ENCODE peak calls at places on chromosomes 5 and 9, in nine cellular contexts. C, F, H, N, K, J, Y, B and M are unnamed samples.

GRCh38 chr5:166618555-166618954 is 1672.9 kb upstream of the WWC1 start:
- DNase-seq in J (no peak), K (no peak), N (no peak), F (no peak), H (no peak), C (no peak), Y (no peak), B (no peak), M (no peak)

GRCh38 chr9:80492221-80492620 is 920.5 kb downstream of the TLE4 start:
- DNase-seq in Y (no peak), J (peak; percentile 67), C (peak; percentile 16), N (peak; percentile 14), F (no peak), K (no peak), B (peak; percentile 10), H (no peak), M (peak; percentile 91)

GRCh38 chr9:18268381-18268780 is 205.6 kb upstream of the ADAMTSL1 start:
- DNase-seq in H (no peak), K (no peak), F (no peak), J (no peak), C (peak; percentile 86), N (peak; percentile 82), B (peak; percentile 56), Y (no peak), M (no peak)

GRCh38 chr9:3521961-3522360 is 3.8 kb downstream of the RFX3 start:
- DNase-seq in B (no peak), J (no peak), Y (no peak), H (no peak), N (no peak), K (no peak), C (no peak), F (no peak), M (no peak)

GRCh38 chr5:93717162-93717561 is 24.2 kb downstream of the POU5F2 start:
- DNase-seq in N (peak; percentile 53), H (no peak), C (no peak), K (no peak), F (no peak), Y (no peak), J (no peak), B (peak; percentile 72), M (peak; percentile 81)

GRCh38 chr5:21173526-21173925 is 1185.5 kb upstream of the CDH18 start:
- DNase-seq in B (no peak), C (no peak), F (no peak), H (no peak), J (no peak), K (no peak), N (no peak), Y (no peak), M (no peak)

GRCh38 chr5:131265318-131265803 is 1.5 kb downstream of the CDC42SE2 start:
- DNase-seq in N (no peak), F (no peak), B (no peak), J (no peak), Y (peak; percentile 26), H (no peak), K (peak; percentile 57), C (peak; percentile 54), M (no peak)

GRCh38 chr5:98296426-98296825 is 477.0 kb upstream of the RGMB start:
- DNase-seq in F (no peak), C (peak; percentile 35), K (no peak), B (no peak), N (peak; percentile 56), H (no peak), Y (no peak), J (no peak), M (no peak)

GRCh38 chr5:142422426-142422825 is 97.6 kb upstream of the SPRY4 start:
- DNase-seq in N (peak; percentile 67), B (no peak), Y (no peak), F (no peak), C (peak; percentile 40), K (no peak), H (no peak), J (no peak), M (no peak)

GRCh38 chr9:98635374-98635773 is 73.4 kb downstream of the GABBR2 start:
- DNase-seq in K (no peak), J (no peak), H (no peak), B (peak; percentile 35), N (peak; percentile 43), C (peak; percentile 68), F (no peak), Y (no peak), M (no peak)

GRCh38 chr9:93299418-93300174 is 115.7 kb downstream of the WNK2 start:
- DNase-seq in B (no peak), J (no peak), N (no peak), K (no peak), C (no peak), H (peak; percentile 8), Y (no peak), F (no peak), M (no peak)

GRCh38 chr9:31799953-31800609 is 584.4 kb upstream of the ACO1 start:
- DNase-seq in K (peak; percentile 11), B (peak; percentile 4), C (peak; percentile 41), H (no peak), F (no peak), Y (no peak), J (no peak), N (peak; percentile 1), M (no peak)

GRCh38 chr5:145189786-145190185 is 645.4 kb downstream of the PRELID2 start:
- DNase-seq in H (no peak), F (no peak), C (no peak), Y (no peak), J (no peak), B (no peak), K (no peak), N (no peak), M (no peak)

GRCh38 chr9:114291064-114291474 is 31.8 kb upstream of the ORM1 start:
- DNase-seq in Y (peak; percentile 56), H (peak; percentile 71), N (peak; percentile 31), K (peak; percentile 57), F (peak; percentile 76), B (no peak), J (peak; percentile 81), C (peak; percentile 75), M (peak; percentile 63)

GRCh38 chr5:62371409-62371808 is 32.3 kb downstream of the DIMT1 start:
- DNase-seq in J (no peak), Y (no peak), C (peak; percentile 31), K (no peak), F (no peak), H (no peak), B (no peak), N (no peak), M (no peak)

GRCh38 chr5:145915970-145916638 is 20.3 kb upstream of the SH3RF2 start:
- DNase-seq in C (no peak), B (no peak), H (no peak), N (no peak), J (no peak), K (no peak), Y (no peak), F (no peak), M (no peak)

GRCh38 chr5:132427285-132428146 is 58.0 kb downstream of the SLC22A5 start:
- DNase-seq in N (no peak), H (peak; percentile 51), K (peak; percentile 57), C (peak; percentile 54), J (peak; percentile 66), F (no peak), B (no peak), Y (peak; percentile 39), M (peak; percentile 58)

GRCh38 chr9:16221350-16221749 is 649.1 kb downstream of the BNC2 start:
- DNase-seq in H (peak; percentile 48), F (no peak), K (no peak), B (no peak), C (no peak), N (no peak), J (no peak), Y (no peak), M (peak; percentile 85)

GRCh38 chr5:103942587-103943186 is 380.1 kb upstream of the NUDT12 start:
- DNase-seq in K (no peak), Y (no peak), J (no peak), C (peak; percentile 51), H (no peak), N (no peak), F (no peak), B (no peak), M (no peak)

GRCh38 chr5:40623480-40624420 is 56.0 kb upstream of the PTGER4 start:
- DNase-seq in C (no peak), N (no peak), K (peak; percentile 78), Y (no peak), F (no peak), H (no peak), J (no peak), B (no peak), M (no peak)

DNA sequence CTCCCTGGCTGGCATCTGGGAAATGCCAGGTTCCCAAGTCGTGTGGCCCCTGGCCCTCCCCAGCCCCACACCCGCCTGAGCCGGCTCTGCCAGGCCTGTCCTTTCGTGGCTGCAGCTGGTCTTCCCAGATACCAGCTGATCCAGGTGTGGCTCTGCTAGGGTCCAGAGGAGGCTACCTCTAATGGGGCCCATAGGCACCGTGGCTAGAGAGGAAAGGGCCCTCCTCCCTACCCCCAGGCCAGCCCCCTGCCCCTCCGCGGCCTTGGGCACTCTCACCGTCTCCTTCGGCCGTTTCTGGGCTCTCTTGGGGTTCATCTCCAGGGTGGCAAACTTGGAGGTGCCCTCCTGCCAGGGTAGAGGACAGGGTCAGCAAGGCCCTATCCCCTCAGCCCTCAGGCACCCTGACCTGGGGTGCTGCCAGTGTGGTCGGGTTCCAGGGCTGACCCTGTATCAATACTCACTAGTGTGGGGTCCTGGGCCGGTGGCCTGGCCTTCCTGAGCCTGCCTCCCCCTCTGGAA is 17.0 kb downstream of the RALGDS start:
- DNase-seq in C (no peak), H (no peak), B (no peak), N (no peak), F (no peak), J (peak; percentile 22), Y (no peak), K (no peak), M (no peak)
- H3K36me3 ChIP-seq in C (peaks cover 12% of the 10 kb centered on the region), H (no peaks in the 10 kb centered on the region), B (peaks cover 9% of the 10 kb centered on the region), N (peaks cover 13% of the 10 kb centered on the region), F (no peaks in the 10 kb centered on the region), J (peaks cover 85% of the 10 kb centered on the region), Y (peaks cover 33% of the 10 kb centered on the region), K (peaks cover 93% of the 10 kb centered on the region), M (peaks cover 62% of the 10 kb centered on the region)

GRCh38 chr9:122287214-122287613 is 22.5 kb downstream of the MRRF start:
- DNase-seq in H (no peak), F (no peak), J (no peak), N (no peak), B (no peak), K (no peak), Y (no peak), C (no peak), M (no peak)
- H3K36me3 ChIP-seq in H (peaks cover 26% of the 10 kb centered on the region), F (no peaks in the 10 kb centered on the region), J (peaks cover 26% of the 10 kb centered on the region), N (peaks cover 29% of the 10 kb centered on the region), B (peaks cover 1% of the 10 kb centered on the region), K (peaks cover 64% of the 10 kb centered on the region), Y (peaks cover 13% of the 10 kb centered on the region), C (peaks cover 20% of the 10 kb centered on the region), M (peaks cover 32% of the 10 kb centered on the region)

GRCh38 chr5:223791-224190 is 5.7 kb downstream of the SDHA start:
- DNase-seq in B (no peak), Y (no peak), K (no peak), J (no peak), N (no peak), H (no peak), C (no peak), F (no peak), M (no peak)
- H3K36me3 ChIP-seq in B (peaks cover 1% of the 10 kb centered on the region), Y (no peaks in the 10 kb centered on the region), K (peaks cover 50% of the 10 kb centered on the region), J (peaks cover 49% of the 10 kb centered on the region), N (peaks cover 20% of the 10 kb centered on the region), H (peaks cover 4% of the 10 kb centered on the region), C (peaks cover 42% of the 10 kb centered on the region), F (no peaks in the 10 kb centered on the region), M (peaks cover 25% of the 10 kb centered on the region)

GRCh38 chr9:118510711-118511110 is 806.5 kb downstream of the TLR4 start:
- DNase-seq in Y (no peak), K (no peak), F (no peak), B (no peak), H (no peak), C (no peak), N (no peak), J (no peak), M (no peak)

GRCh38 chr9:118515947-118516346 is 811.7 kb downstream of the TLR4 start:
- DNase-seq in J (no peak), K (no peak), B (no peak), C (no peak), Y (no peak), N (no peak), H (no peak), F (no peak), M (no peak)
- H3K36me3 ChIP-seq in J (no peaks in the 10 kb centered on the region), K (no peaks in the 10 kb centered on the region), B (no peaks in the 10 kb centered on the region), C (no peaks in the 10 kb centered on the region), Y (no peaks in the 10 kb centered on the region), N (no peaks in the 10 kb centered on the region), H (no peaks in the 10 kb centered on the region), F (no peaks in the 10 kb centered on the region), M (no peaks in the 10 kb centered on the region)